ENCODE peak calls at places on chromosomes 16 and 17, in four cellular contexts. X is sigmoid colon, T is tibial nerve, D is SK-N-SH. A is an unnamed sample.

GRCh38 chr17:51833620-51834019 is 324.9 kb downstream of the CA10 start:
- DNase-seq in X (no peak), T (no peak), D (no peak), A (no peak)

GRCh38 chr17:36534117-36534880 is at the start of gene MYO19:
- DNase-seq in X (peak), T (peak), D (peak), A (peak)

GRCh38 chr17:82468692-82469091 is 10.2 kb downstream of the NARF start:
- DNase-seq in X (no peak), T (no peak), D (no peak), A (no peak)

GRCh38 chr17:41547378-41547841 is 19.3 kb upstream of the KRT19 start:
- DNase-seq in X (no peak), T (no peak), D (no peak), A (no peak)

GRCh38 chr16:12802048-12802447 is 1.6 kb downstream of the CPPED1 start:
- DNase-seq in X (no peak), T (no peak), D (no peak), A (no peak)

GRCh38 chr17:82866521-82867214 is 26.8 kb upstream of the ZNF750 start:
- DNase-seq in X (peak), T (no peak), D (peak), A (no peak)

GRCh38 chr16:87724490-87725291 is 41.1 kb downstream of the KLHDC4 start:
- DNase-seq in X (no peak), T (no peak), D (no peak), A (no peak)

GRCh38 chr17:48586355-48586924 is 3.6 kb downstream of the HOXB3 start:
- DNase-seq in X (no peak), T (no peak), D (no peak), A (no peak)

GRCh38 chr17:57463103-57463885 is 207.0 kb downstream of the MSI2 start:
- DNase-seq in X (no peak), T (no peak), D (no peak), A (no peak)

GRCh38 chr17:10772425-10773380 is 31.2 kb downstream of the TMEM238L start:
- DNase-seq in X (peak), T (no peak), D (no peak), A (peak)

GRCh38 chr17:16215002-16215272 is 397 bp downstream of the NCOR1 start:
- DNase-seq in X (no peak), T (no peak), D (peak), A (peak)

GRCh38 chr17:21019976-21020575 is 22.7 kb downstream of the USP22 start:
- DNase-seq in X (peak), T (no peak), D (peak), A (peak)

GRCh38 chr17:6110592-6110991 is 40.4 kb downstream of the WSCD1 start:
- DNase-seq in X (no peak), T (no peak), D (no peak), A (no peak)

GRCh38 chr16:67966549-67967182 is 1.8 kb downstream of the SLC12A4 start:
- DNase-seq in X (no peak), T (no peak), D (no peak), A (no peak)

GRCh38 chr16:29854520-29855100 is 8.4 kb downstream of the CDIPT start:
- DNase-seq in X (no peak), T (no peak), D (no peak), A (no peak)

GRCh38 chr16:86772671-86773338 is 194.5 kb downstream of the FOXL1 start:
- DNase-seq in X (peak), T (no peak), D (no peak), A (no peak)

GRCh38 chr17:27782791-27783206 is 17.5 kb downstream of the NOS2 start:
- DNase-seq in X (no peak), T (no peak), D (peak), A (no peak)

GRCh38 chr17:20206068-20206467 is 196.9 kb downstream of the SPECC1 start:
- DNase-seq in X (no peak), T (no peak), D (no peak), A (no peak)

GRCh38 chr16:61181982-61182381 is 854.3 kb downstream of the CDH8 start:
- DNase-seq in X (no peak), T (no peak), D (no peak), A (no peak)

GRCh38 chr16:76956394-76956793 is 234.6 kb upstream of the MON1B start:
- DNase-seq in X (no peak), T (no peak), D (no peak), A (no peak)

GRCh38 chr17:50817142-50817751 is 18.1 kb upstream of the WFIKKN2 start:
- DNase-seq in X (no peak), T (no peak), D (peak), A (peak)

GRCh38 chr16:88769617-88770458 is 15.2 kb downstream of the PIEZO1 start:
- DNase-seq in X (no peak), T (no peak), D (peak), A (no peak)

GRCh38 chr16:85103096-85104079 is 8.9 kb downstream of the CIBAR2 start:
- DNase-seq in X (no peak), T (no peak), D (no peak), A (no peak)

GRCh38 chr16:17372383-17372782 is 98.4 kb downstream of the XYLT1 start:
- DNase-seq in X (no peak), T (no peak), D (no peak), A (no peak)

GRCh38 chr17:10380631-10381408 is 8.0 kb upstream of the MYH13 start:
- DNase-seq in X (no peak), T (no peak), D (no peak), A (no peak)

GRCh38 chr16:4743217-4743897 is 9.0 kb downstream of the DNAAF8 start:
- DNase-seq in X (no peak), T (no peak), D (no peak), A (no peak)

GRCh38 chr17:8447816-8448215 is 12.1 kb downstream of the NDEL1 start:
- DNase-seq in X (no peak), T (no peak), D (no peak), A (no peak)

GRCh38 chr17:49835472-49835871 is 12.4 kb downstream of the TAC4 start:
- DNase-seq in X (no peak), T (no peak), D (no peak), A (no peak)

GRCh38 chr17:72613411-72614292 is 478.8 kb downstream of the SLC39A11 start:
- DNase-seq in X (no peak), T (no peak), D (no peak), A (no peak)

GRCh38 chr16:79165541-79165940 is 435.0 kb downstream of the MAF start:
- DNase-seq in X (no peak), T (no peak), D (no peak), A (no peak)

GRCh38 chr16:1650131-1650530 is 27.9 kb upstream of the JPT2 start:
- DNase-seq in X (no peak), T (no peak), D (no peak), A (no peak)

GRCh38 chr16:66270333-66270927 is 96.1 kb upstream of the CDH5 start:
- DNase-seq in X (peak), T (peak), D (peak), A (peak)

GRCh38 chr16:87318158-87318644 is 1.0 kb upstream of the C16orf95 start:
- DNase-seq in X (no peak), T (no peak), D (no peak), A (no peak)

GRCh38 chr17:43832168-43832975 is 574 bp downstream of the MPP3 start:
- DNase-seq in X (peak), T (no peak), D (peak), A (peak)

GRCh38 chr16:88613293-88613692 is 25.1 kb upstream of the IL17C start:
- DNase-seq in X (no peak), T (no peak), D (no peak), A (no peak)

GRCh38 chr17:64151016-64151368 is 21.0 kb upstream of the ERN1 start:
- DNase-seq in X (no peak), T (no peak), D (no peak), A (no peak)

GRCh38 chr17:49471089-49471683 is 23.9 kb upstream of the NGFR start:
- DNase-seq in X (no peak), T (peak), D (peak), A (no peak)

GRCh38 chr16:8804313-8804712 is 6.7 kb downstream of the PMM2 start:
- DNase-seq in X (no peak), T (no peak), D (no peak), A (no peak)
- TF ChIP-seq EP300 in X (no peak), T (no peak), D (no peak), A (no peak)

GRCh38 chr17:30153463-30153862 is 36.8 kb downstream of the NSRP1 start:
- DNase-seq in X (no peak), T (no peak), D (no peak), A (no peak)

GRCh38 chr17:30151471-30151870 is 34.9 kb downstream of the NSRP1 start:
- DNase-seq in X (no peak), T (no peak), D (no peak), A (no peak)

DNA sequence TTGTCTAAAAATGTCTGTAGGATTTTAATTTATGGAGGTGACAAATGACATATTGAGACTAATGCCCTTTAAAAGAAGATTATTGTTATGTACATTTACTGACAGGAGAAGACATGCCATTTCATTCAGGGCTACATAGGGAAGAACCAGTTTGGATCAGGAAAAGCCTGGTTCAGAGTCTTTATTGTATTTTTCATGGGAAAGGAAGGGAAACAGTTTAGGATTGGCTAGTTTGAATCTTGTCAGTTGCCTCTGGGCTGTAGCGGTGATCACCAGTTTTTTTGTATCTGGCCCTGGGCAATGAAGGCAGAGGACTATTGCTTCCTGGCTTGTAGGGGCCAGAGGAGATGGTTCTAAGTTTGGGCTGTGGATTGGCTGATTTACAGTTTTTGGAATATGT is 31.8 kb downstream of the NSRP1 start:
- DNase-seq in X (no peak), T (no peak), D (no peak), A (no peak)
- TF ChIP-seq EP300 in X (no peak), T (no peak), D (no peak), A (no peak)

DNA sequence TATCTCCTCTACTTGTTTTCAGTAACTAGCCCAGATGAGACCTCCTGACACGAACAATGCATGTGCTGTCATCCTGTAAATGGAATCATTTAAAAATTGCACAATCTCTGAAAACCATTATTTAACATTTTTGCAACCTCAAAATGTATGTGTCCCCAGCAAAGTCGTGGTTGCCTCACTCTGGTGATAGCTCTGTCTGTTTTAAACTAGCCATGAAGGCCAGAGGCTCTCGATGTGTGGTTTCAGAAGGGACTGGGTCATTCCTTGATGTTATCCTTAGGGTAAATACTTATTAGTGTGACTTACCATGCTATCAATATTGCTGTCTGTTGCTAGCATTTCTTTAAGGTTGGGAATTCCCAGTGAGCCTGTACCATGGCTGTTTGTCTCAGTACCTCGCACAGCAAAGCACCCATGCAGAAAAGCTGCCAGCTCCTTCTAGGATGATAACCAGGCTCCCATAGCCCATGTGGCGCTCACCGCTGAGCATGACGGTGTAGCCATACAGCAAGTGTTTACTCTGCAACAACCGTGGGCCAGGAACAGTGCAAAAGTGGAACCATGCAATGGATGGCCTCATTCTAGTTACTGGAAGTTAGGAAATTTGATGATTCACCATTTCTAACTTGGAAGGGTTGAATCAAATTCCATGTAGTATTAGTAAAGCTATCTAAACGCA is 2.9 kb upstream of the PGS1 start:
- DNase-seq in X (peak), T (no peak), D (no peak), A (no peak)
- TF ChIP-seq EP300 in X (peak), T (no peak), D (peak), A (peak)

GRCh38 chr17:78324391-78325075 is 35.3 kb downstream of the SOCS3 start:
- DNase-seq in X (peak), T (peak), D (peak), A (no peak)
- TF ChIP-seq EP300 in X (no peak), T (no peak), D (no peak), A (no peak)

GRCh38 chr16:3486506-3487215 is 8.6 kb downstream of the C16orf90 start:
- DNase-seq in X (no peak), T (no peak), D (no peak), A (no peak)

GRCh38 chr16:3488801-3489200 is 6.5 kb downstream of the C16orf90 start:
- DNase-seq in X (no peak), T (no peak), D (no peak), A (no peak)

GRCh38 chr16:3485097-3485470 is 10.2 kb downstream of the C16orf90 start:
- DNase-seq in X (no peak), T (no peak), D (peak), A (no peak)

GRCh38 chr16:3485821-3486505 is 9.3 kb downstream of the C16orf90 start:
- DNase-seq in X (no peak), T (no peak), D (peak), A (no peak)

DNA sequence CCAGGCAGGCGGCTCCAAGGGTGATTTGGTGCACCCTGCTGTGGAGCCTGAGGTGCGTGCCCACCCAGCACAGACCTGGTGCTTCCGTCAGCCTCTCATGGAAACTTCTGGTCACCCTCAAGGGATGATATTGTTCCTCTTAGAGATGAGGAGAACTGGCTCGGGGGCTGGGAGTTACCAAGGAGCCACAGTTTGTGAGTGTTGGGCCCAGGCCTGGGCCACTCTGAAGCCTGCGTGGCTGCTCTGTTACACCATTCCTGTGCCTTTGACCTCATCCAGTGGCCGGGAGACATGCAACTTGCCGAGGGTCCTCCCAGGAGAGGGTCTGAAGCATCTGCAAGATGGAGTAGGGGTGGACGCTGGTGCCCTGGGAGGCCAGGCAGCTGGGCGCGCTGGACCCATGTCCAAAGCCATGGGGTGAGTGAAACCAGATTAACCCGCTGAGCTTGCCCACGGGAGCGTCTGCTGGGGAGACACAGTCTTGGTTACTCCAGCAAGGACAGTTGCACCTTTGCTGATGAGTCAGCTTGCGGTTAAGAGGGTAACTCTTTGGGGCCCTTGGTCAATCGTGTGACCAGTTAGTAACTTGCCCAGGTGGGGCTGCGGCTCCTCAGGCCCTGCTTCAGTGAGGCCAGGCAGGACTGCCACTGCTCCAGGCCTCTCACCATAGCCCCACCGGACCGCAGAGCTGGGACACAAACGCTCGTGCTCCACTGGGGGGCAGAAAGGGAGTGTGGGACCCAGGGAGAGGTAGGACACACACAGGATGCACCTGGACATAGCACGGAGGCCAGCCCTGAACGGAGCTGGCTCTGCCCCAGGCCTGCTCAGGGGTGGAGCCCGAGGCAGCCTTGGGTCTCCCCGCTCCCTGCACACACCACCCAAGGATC is 7.5 kb downstream of the C16orf90 start:
- DNase-seq in X (no peak), T (no peak), D (no peak), A (no peak)
- TF ChIP-seq EP300 in X (no peak), T (no peak), D (no peak), A (no peak)

GRCh38 chr16:23141959-23142740 is 7.1 kb downstream of the USP31 start:
- DNase-seq in X (no peak), T (no peak), D (no peak), A (no peak)
- TF ChIP-seq EP300 in X (no peak), T (no peak), D (no peak), A (no peak)

DNA sequence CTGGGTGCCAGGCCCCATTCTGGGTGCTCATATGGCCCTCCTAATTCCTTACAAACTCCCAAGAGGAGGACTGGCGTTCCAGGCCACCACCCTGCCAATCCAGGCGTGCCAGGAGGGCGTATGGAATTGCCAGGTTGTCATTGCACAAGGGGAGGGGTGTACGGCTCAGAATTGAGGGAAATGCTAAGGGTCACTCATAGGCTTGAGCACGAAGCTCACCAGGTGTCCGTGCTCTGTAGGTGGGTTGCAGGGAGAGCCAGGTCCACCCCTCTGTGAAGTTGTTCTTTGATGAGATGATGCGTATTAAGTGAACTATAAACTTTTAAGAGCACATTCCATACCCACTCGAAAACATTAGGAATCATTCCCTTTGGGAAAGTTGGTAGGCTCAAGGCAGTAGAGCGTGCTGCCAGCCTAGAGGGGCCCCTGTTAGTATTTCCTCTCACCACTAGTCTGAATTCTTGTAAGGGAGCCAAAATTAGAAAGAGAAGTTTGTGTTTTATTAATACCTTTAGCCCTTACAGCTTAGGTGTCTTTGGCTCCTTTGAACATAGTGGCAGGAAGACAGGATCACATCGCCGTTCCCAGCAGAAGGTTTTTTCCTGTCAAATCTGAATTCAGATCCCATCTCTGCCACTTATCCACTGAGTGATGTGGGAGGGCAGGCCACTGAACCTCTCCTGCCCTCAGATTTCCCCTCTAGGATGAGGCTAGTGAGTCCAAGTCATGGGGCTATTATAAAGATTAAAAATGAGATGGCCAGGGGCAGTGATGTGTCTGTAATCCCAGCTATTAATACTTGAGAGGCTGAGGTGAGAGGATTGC is 38.7 kb upstream of the NFAT5 start:
- DNase-seq in X (no peak), T (no peak), D (no peak), A (no peak)
- TF ChIP-seq EP300 in X (no peak), T (no peak), D (no peak), A (no peak)

GRCh38 chr17:55289106-55289446 is 24.3 kb downstream of the HLF start:
- DNase-seq in X (no peak), T (no peak), D (no peak), A (no peak)

GRCh38 chr17:55285340-55286301 is 20.9 kb downstream of the HLF start:
- DNase-seq in X (peak), T (peak), D (no peak), A (peak)

GRCh38 chr17:55288356-55289105 is 23.8 kb downstream of the HLF start:
- DNase-seq in X (no peak), T (no peak), D (no peak), A (no peak)

GRCh38 chr17:55284944-55285339 is 20.2 kb downstream of the HLF start:
- DNase-seq in X (no peak), T (no peak), D (no peak), A (no peak)

GRCh38 chr17:55286681-55287589 is 22.2 kb downstream of the HLF start:
- DNase-seq in X (no peak), T (no peak), D (no peak), A (peak)
- TF ChIP-seq EP300 in X (no peak), T (no peak), D (no peak), A (no peak)

DNA sequence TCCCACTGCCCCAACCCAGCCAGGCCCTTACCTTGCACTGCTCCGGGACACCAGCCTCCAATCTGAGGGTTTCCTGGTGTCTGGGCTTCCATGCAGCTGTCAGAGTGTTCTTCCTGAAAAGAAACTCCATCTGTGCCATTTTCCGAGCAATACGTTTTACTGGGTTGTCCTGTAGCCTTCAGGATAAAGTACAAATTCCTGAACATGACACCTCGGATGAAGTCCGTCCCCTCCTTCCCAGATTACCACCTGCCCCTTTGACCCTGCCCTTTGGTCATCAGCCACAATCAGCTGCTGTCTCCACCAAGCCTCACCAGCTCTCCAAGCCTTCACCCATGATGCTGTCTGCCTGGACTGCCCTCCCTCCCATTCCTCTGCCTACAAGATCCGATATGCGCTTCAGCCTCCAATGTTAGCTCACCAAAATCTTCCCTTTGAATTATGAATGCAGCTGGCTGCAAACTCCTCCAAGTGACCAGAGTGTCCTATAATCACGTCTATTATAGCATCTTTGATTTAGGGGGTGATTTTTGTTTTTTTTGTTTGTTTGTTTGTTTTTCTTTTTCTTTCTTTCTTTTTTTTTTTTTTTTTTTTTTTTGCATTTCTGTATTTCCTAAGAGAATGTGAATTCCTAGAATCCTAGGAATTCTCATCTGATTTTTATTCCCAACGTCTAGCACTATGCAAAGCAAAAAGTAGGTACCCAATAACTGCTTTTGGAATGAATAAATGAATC is 60.6 kb upstream of the KIFC3 start:
- DNase-seq in X (no peak), T (no peak), D (no peak), A (no peak)
- TF ChIP-seq EP300 in X (no peak), T (no peak), D (no peak), A (no peak)

A was measured in stomach.